ENCODE peak calls at places on chromosome 5, in ten cellular contexts. One of them, this sample, is unnamed.

GRCh38 chr5:102762095-102762534 is 7.0 kb downstream of the PAM start:
- DNase-seq in H9: no peak
- DNase-seq in psoas muscle: no peak
- DNase-seq in upper lobe of right lung: no peak
- DNase-seq in bronchial epithelial cell: peak
- DNase-seq in lower lobe of right lung: no peak
- DNase-seq in endodermal cell: no peak
- DNase-seq in endothelial cell: no peak
- DNase-seq in H1: no peak
- DNase-seq in HFF-Myc: no peak
- DNase-seq in this sample: no peak

GRCh38 chr5:16090270-16090669 is 89.3 kb downstream of the MARCHF11 start:
- DNase-seq in HFF-Myc: no peak
- DNase-seq in endodermal cell: no peak
- DNase-seq in lower lobe of right lung: no peak
- DNase-seq in H9: no peak
- DNase-seq in upper lobe of right lung: no peak
- DNase-seq in psoas muscle: no peak
- DNase-seq in H1: no peak
- DNase-seq in bronchial epithelial cell: no peak
- DNase-seq in endothelial cell: no peak
- DNase-seq in this sample: no peak

GRCh38 chr5:157328277-157328912 is 62.5 kb downstream of the CYFIP2 start:
- DNase-seq in H9: peak
- DNase-seq in H1: no peak
- DNase-seq in HFF-Myc: peak
- DNase-seq in psoas muscle: peak
- DNase-seq in upper lobe of right lung: no peak
- DNase-seq in lower lobe of right lung: peak
- DNase-seq in bronchial epithelial cell: peak
- DNase-seq in endodermal cell: peak
- DNase-seq in endothelial cell: peak
- DNase-seq in this sample: no peak

GRCh38 chr5:134447815-134448520 is 36.3 kb upstream of the CDKN2AIPNL start:
- DNase-seq in H1: no peak
- DNase-seq in psoas muscle: no peak
- DNase-seq in HFF-Myc: no peak
- DNase-seq in lower lobe of right lung: no peak
- DNase-seq in endodermal cell: no peak
- DNase-seq in endothelial cell: no peak
- DNase-seq in upper lobe of right lung: no peak
- DNase-seq in bronchial epithelial cell: no peak
- DNase-seq in H9: no peak
- DNase-seq in this sample: no peak

GRCh38 chr5:12615141-12615820 is 711.0 kb upstream of the CTNND2 start:
- DNase-seq in HFF-Myc: no peak
- DNase-seq in H9: no peak
- DNase-seq in upper lobe of right lung: no peak
- DNase-seq in bronchial epithelial cell: no peak
- DNase-seq in psoas muscle: no peak
- DNase-seq in H1: no peak
- DNase-seq in lower lobe of right lung: no peak
- DNase-seq in endodermal cell: no peak
- DNase-seq in endothelial cell: no peak
- DNase-seq in this sample: no peak

GRCh38 chr5:139474815-139475791 is 4.3 kb downstream of the SMIM33 start:
- DNase-seq in endodermal cell: no peak
- DNase-seq in upper lobe of right lung: no peak
- DNase-seq in lower lobe of right lung: no peak
- DNase-seq in HFF-Myc: no peak
- DNase-seq in bronchial epithelial cell: peak
- DNase-seq in H1: no peak
- DNase-seq in endothelial cell: no peak
- DNase-seq in H9: no peak
- DNase-seq in psoas muscle: no peak
- DNase-seq in this sample: no peak

GRCh38 chr5:177474845-177475562 is 1.6 kb upstream of the DBN1 start:
- DNase-seq in H9: no peak
- DNase-seq in psoas muscle: no peak
- DNase-seq in H1: no peak
- DNase-seq in endodermal cell: no peak
- DNase-seq in HFF-Myc: no peak
- DNase-seq in endothelial cell: no peak
- DNase-seq in bronchial epithelial cell: no peak
- DNase-seq in lower lobe of right lung: no peak
- DNase-seq in upper lobe of right lung: no peak
- DNase-seq in this sample: no peak

GRCh38 chr5:6435356-6435755 is 13.3 kb upstream of the UBE2QL1 start:
- DNase-seq in H9: peak
- DNase-seq in psoas muscle: peak
- DNase-seq in H1: peak
- DNase-seq in endothelial cell: peak
- DNase-seq in upper lobe of right lung: no peak
- DNase-seq in lower lobe of right lung: no peak
- DNase-seq in bronchial epithelial cell: peak
- DNase-seq in endodermal cell: peak
- DNase-seq in HFF-Myc: no peak
- DNase-seq in this sample: no peak

GRCh38 chr5:82512025-82512424 is 233.9 kb upstream of the RPS23 start:
- DNase-seq in endodermal cell: no peak
- DNase-seq in HFF-Myc: no peak
- DNase-seq in H9: no peak
- DNase-seq in upper lobe of right lung: no peak
- DNase-seq in lower lobe of right lung: no peak
- DNase-seq in psoas muscle: no peak
- DNase-seq in bronchial epithelial cell: no peak
- DNase-seq in endothelial cell: no peak
- DNase-seq in H1: no peak
- DNase-seq in this sample: no peak

GRCh38 chr5:72815580-72816296 is 723 bp upstream of the TNPO1 start:
- DNase-seq in endodermal cell: no peak
- DNase-seq in HFF-Myc: no peak
- DNase-seq in lower lobe of right lung: no peak
- DNase-seq in endothelial cell: no peak
- DNase-seq in psoas muscle: peak
- DNase-seq in H1: no peak
- DNase-seq in bronchial epithelial cell: peak
- DNase-seq in upper lobe of right lung: no peak
- DNase-seq in H9: no peak
- DNase-seq in this sample: no peak

GRCh38 chr5:125486634-125487033 is 740.2 kb upstream of the ZNF608 start:
- DNase-seq in endodermal cell: no peak
- DNase-seq in endothelial cell: no peak
- DNase-seq in HFF-Myc: no peak
- DNase-seq in bronchial epithelial cell: peak
- DNase-seq in upper lobe of right lung: no peak
- DNase-seq in H1: no peak
- DNase-seq in psoas muscle: no peak
- DNase-seq in H9: no peak
- DNase-seq in lower lobe of right lung: no peak
- DNase-seq in this sample: no peak

GRCh38 chr5:91378683-91379601 is 4.2 kb downstream of the ARRDC3 start:
- DNase-seq in H1: no peak
- DNase-seq in bronchial epithelial cell: no peak
- DNase-seq in H9: no peak
- DNase-seq in endodermal cell: no peak
- DNase-seq in HFF-Myc: no peak
- DNase-seq in upper lobe of right lung: no peak
- DNase-seq in psoas muscle: no peak
- DNase-seq in lower lobe of right lung: no peak
- DNase-seq in endothelial cell: no peak
- DNase-seq in this sample: no peak

GRCh38 chr5:14063691-14064090 is 79.5 kb upstream of the TRIO start:
- DNase-seq in HFF-Myc: no peak
- DNase-seq in H9: no peak
- DNase-seq in endodermal cell: no peak
- DNase-seq in upper lobe of right lung: no peak
- DNase-seq in endothelial cell: no peak
- DNase-seq in bronchial epithelial cell: no peak
- DNase-seq in H1: no peak
- DNase-seq in psoas muscle: no peak
- DNase-seq in lower lobe of right lung: no peak
- DNase-seq in this sample: no peak

DNA sequence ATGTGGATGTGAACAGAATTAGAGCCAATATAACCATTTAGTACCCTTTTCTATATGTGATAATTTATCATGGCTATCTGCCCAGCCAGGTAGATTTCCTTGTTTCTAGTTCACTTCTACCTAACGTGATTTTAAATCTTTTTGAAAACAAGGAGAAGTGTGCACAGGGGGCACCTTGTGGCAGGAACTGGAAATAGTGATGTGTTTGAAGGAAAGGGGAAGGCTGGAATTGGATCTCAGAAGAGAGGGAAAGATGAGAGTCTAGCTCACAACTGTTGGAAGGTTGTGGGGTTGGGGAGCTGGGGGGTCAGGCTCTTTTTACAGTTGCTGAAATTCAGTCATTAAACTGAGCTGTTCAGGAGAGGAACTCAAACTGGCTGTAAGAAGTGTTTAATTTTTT is 219.5 kb downstream of the KCTD16 start:
- DNase-seq in psoas muscle: no peak
- DNase-seq in HFF-Myc: no peak
- DNase-seq in lower lobe of right lung: no peak
- DNase-seq in H1: peak
- DNase-seq in H9: peak
- DNase-seq in endodermal cell: peak
- DNase-seq in upper lobe of right lung: no peak
- DNase-seq in endothelial cell: no peak
- DNase-seq in bronchial epithelial cell: peak
- DNase-seq in this sample: no peak
- TF ChIP-seq CTCF in psoas muscle: no peak
- TF ChIP-seq CTCF in HFF-Myc: no peak
- TF ChIP-seq CTCF in lower lobe of right lung: no peak
- TF ChIP-seq CTCF in H1: peak
- TF ChIP-seq CTCF in H9: peak
- TF ChIP-seq CTCF in endodermal cell: peak
- TF ChIP-seq CTCF in upper lobe of right lung: no peak
- TF ChIP-seq CTCF in endothelial cell: peak
- TF ChIP-seq CTCF in bronchial epithelial cell: peak
- TF ChIP-seq CTCF in this sample: peak

DNA sequence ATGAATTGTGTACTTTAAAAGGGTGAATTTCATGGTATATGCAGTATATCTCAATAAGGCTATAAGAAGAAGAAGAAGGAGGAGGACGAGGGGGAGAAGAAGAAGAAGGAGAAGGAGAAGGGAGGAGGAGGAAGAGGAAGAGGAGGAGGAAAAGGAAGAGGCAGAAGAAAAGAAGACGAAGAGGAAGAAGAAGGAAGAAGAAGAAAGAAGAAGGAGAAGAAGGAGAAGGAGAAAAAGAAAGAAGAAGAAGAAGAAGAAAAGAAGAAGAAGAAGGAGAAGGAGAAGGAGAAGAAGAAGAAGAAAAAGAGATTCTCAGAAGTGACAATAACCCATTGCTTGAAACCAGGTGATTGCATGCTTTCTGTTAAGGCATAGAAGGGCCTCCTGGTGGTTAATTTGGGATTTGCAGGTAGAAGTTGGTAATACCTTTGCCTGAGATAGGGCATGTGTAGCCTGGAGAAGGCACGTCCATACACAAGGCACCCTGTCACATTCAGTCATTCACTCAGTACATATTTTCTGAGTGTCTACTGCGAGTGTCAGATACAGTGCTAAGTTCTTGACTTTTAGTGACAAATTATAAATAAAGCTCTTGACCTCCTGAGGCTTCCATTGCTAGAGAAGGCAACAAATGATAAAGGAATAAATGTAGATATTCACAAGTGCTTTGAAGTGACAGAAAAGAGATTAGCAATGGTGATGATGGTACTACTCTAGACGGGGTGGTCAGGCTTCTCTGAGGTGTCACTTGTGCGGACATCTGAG is 231.3 kb downstream of the NPR3 start:
- DNase-seq in H1: no peak
- DNase-seq in endodermal cell: peak
- DNase-seq in psoas muscle: no peak
- DNase-seq in H9: peak
- DNase-seq in bronchial epithelial cell: peak
- DNase-seq in endothelial cell: no peak
- DNase-seq in upper lobe of right lung: no peak
- DNase-seq in lower lobe of right lung: no peak
- DNase-seq in HFF-Myc: no peak
- DNase-seq in this sample: no peak
- TF ChIP-seq CTCF in H1: peak
- TF ChIP-seq CTCF in endodermal cell: peak
- TF ChIP-seq CTCF in psoas muscle: no peak
- TF ChIP-seq CTCF in H9: peak
- TF ChIP-seq CTCF in bronchial epithelial cell: peak
- TF ChIP-seq CTCF in endothelial cell: peak
- TF ChIP-seq CTCF in upper lobe of right lung: peak
- TF ChIP-seq CTCF in lower lobe of right lung: peak
- TF ChIP-seq CTCF in HFF-Myc: peak
- TF ChIP-seq CTCF in this sample: peak

GRCh38 chr5:60586307-60586901 is 113.6 kb downstream of the DEPDC1B start:
- DNase-seq in bronchial epithelial cell: peak
- DNase-seq in endodermal cell: no peak
- DNase-seq in endothelial cell: no peak
- DNase-seq in psoas muscle: no peak
- DNase-seq in HFF-Myc: no peak
- DNase-seq in lower lobe of right lung: no peak
- DNase-seq in upper lobe of right lung: no peak
- DNase-seq in H1: no peak
- DNase-seq in H9: no peak
- DNase-seq in this sample: no peak
- TF ChIP-seq CTCF in bronchial epithelial cell: peak
- TF ChIP-seq CTCF in endodermal cell: peak
- TF ChIP-seq CTCF in endothelial cell: peak
- TF ChIP-seq CTCF in psoas muscle: no peak
- TF ChIP-seq CTCF in HFF-Myc: no peak
- TF ChIP-seq CTCF in lower lobe of right lung: peak
- TF ChIP-seq CTCF in upper lobe of right lung: peak
- TF ChIP-seq CTCF in H1: peak
- TF ChIP-seq CTCF in H9: peak
- TF ChIP-seq CTCF in this sample: peak

GRCh38 chr5:80268916-80269315 is 13.1 kb upstream of the SERINC5 start:
- DNase-seq in endodermal cell: no peak
- DNase-seq in HFF-Myc: no peak
- DNase-seq in H1: no peak
- DNase-seq in psoas muscle: no peak
- DNase-seq in lower lobe of right lung: no peak
- DNase-seq in upper lobe of right lung: no peak
- DNase-seq in H9: no peak
- DNase-seq in endothelial cell: no peak
- DNase-seq in bronchial epithelial cell: no peak
- DNase-seq in this sample: no peak

GRCh38 chr5:80269991-80270438 is 14.2 kb upstream of the SERINC5 start:
- DNase-seq in H1: no peak
- DNase-seq in endodermal cell: no peak
- DNase-seq in endothelial cell: no peak
- DNase-seq in HFF-Myc: no peak
- DNase-seq in upper lobe of right lung: no peak
- DNase-seq in psoas muscle: no peak
- DNase-seq in H9: no peak
- DNase-seq in bronchial epithelial cell: no peak
- DNase-seq in lower lobe of right lung: no peak
- DNase-seq in this sample: no peak

DNA sequence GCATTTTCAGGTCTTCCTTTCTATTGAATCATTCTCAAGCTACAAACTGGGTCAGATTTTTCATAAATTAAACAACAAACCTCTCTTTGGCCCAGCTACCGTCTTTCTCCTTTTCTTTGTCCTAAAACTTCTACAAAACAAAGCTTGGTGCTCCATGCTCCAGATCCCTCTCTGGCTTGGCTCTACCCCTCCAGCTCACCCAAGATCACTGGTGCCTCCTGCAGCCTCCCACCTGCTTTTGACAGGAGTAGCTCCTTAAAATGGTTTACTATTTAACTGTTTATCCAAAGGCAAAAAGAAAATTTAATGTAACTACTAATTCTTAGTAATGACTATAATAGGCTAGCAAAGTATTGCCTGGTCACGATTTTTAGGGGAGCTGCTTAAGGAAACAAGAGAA is 10.7 kb upstream of the SERINC5 start:
- DNase-seq in HFF-Myc: no peak
- DNase-seq in psoas muscle: no peak
- DNase-seq in endodermal cell: peak
- DNase-seq in endothelial cell: no peak
- DNase-seq in H9: no peak
- DNase-seq in upper lobe of right lung: no peak
- DNase-seq in bronchial epithelial cell: no peak
- DNase-seq in lower lobe of right lung: no peak
- DNase-seq in H1: no peak
- DNase-seq in this sample: no peak
- TF ChIP-seq CTCF in HFF-Myc: no peak
- TF ChIP-seq CTCF in psoas muscle: no peak
- TF ChIP-seq CTCF in endodermal cell: no peak
- TF ChIP-seq CTCF in endothelial cell: no peak
- TF ChIP-seq CTCF in H9: no peak
- TF ChIP-seq CTCF in upper lobe of right lung: no peak
- TF ChIP-seq CTCF in bronchial epithelial cell: no peak
- TF ChIP-seq CTCF in lower lobe of right lung: no peak
- TF ChIP-seq CTCF in H1: no peak
- TF ChIP-seq CTCF in this sample: no peak